ENCODE peak calls at places on chromosomes 13 and 19, in eight cellular contexts. R, Z, C, X, W, N, Y and O are unnamed samples.

GRCh38 chr13:29193083-29193482 is 372.9 kb downstream of the MTUS2 start:
- DNase-seq in R (no peak), Z (no peak), C (no peak), X (no peak), W (no peak), N (no peak), Y (no peak), O (no peak)

GRCh38 chr19:45976180-45976579 is 2.5 kb upstream of the NOVA2 start:
- DNase-seq in R (no peak), Z (no peak), C (no peak), X (no peak), W (no peak), N (no peak), Y (no peak), O (no peak)

GRCh38 chr19:8252922-8253589 is 43.9 kb downstream of the CERS4 start:
- DNase-seq in R (peak), Z (peak), C (peak), X (peak), W (peak), N (peak), Y (peak), O (peak)

GRCh38 chr13:72126424-72126823 is 259.4 kb upstream of the DACH1 start:
- DNase-seq in R (no peak), Z (no peak), C (peak), X (no peak), W (no peak), N (no peak), Y (no peak), O (no peak)

GRCh38 chr13:87172166-87172825 is 498.9 kb upstream of the SLITRK5 start:
- DNase-seq in R (no peak), Z (no peak), C (no peak), X (no peak), W (no peak), N (no peak), Y (no peak), O (no peak)

GRCh38 chr13:110712849-110713641 is 455 bp upstream of the ING1 start:
- DNase-seq in R (peak), Z (peak), C (peak), X (peak), W (peak), N (peak), Y (peak), O (peak)

GRCh38 chr19:44662686-44663085 is 8.6 kb upstream of the CEACAM19 start:
- DNase-seq in R (no peak), Z (no peak), C (peak), X (no peak), W (peak), N (no peak), Y (no peak), O (no peak)

GRCh38 chr19:8585894-8586750 is 8.9 kb upstream of the MYO1F start:
- DNase-seq in R (peak), Z (no peak), C (no peak), X (no peak), W (peak), N (no peak), Y (peak), O (peak)

GRCh38 chr13:74732736-74733135 is 598.5 kb upstream of the KLF12 start:
- DNase-seq in R (no peak), Z (no peak), C (no peak), X (no peak), W (no peak), N (no peak), Y (no peak), O (no peak)

GRCh38 chr13:47798906-47799305 is 202.2 kb downstream of the SUCLA2 start:
- DNase-seq in R (no peak), Z (no peak), C (peak), X (no peak), W (no peak), N (no peak), Y (no peak), O (no peak)

GRCh38 chr13:27170521-27171243 is 929 bp downstream of the USP12 start:
- DNase-seq in R (peak), Z (peak), C (no peak), X (peak), W (peak), N (no peak), Y (peak), O (peak)

GRCh38 chr13:27170221-27170520 is 1.4 kb downstream of the USP12 start:
- DNase-seq in R (no peak), Z (no peak), C (peak), X (no peak), W (no peak), N (no peak), Y (peak), O (no peak)

GRCh38 chr13:27171244-27171829 is at the start of gene USP12:
- DNase-seq in R (peak), Z (no peak), C (peak), X (no peak), W (peak), N (no peak), Y (peak), O (peak)

GRCh38 chr13:27172495-27172842 is 858 bp upstream of the USP12 start:
- DNase-seq in R (no peak), Z (no peak), C (no peak), X (no peak), W (peak), N (no peak), Y (peak), O (no peak)

DNA sequence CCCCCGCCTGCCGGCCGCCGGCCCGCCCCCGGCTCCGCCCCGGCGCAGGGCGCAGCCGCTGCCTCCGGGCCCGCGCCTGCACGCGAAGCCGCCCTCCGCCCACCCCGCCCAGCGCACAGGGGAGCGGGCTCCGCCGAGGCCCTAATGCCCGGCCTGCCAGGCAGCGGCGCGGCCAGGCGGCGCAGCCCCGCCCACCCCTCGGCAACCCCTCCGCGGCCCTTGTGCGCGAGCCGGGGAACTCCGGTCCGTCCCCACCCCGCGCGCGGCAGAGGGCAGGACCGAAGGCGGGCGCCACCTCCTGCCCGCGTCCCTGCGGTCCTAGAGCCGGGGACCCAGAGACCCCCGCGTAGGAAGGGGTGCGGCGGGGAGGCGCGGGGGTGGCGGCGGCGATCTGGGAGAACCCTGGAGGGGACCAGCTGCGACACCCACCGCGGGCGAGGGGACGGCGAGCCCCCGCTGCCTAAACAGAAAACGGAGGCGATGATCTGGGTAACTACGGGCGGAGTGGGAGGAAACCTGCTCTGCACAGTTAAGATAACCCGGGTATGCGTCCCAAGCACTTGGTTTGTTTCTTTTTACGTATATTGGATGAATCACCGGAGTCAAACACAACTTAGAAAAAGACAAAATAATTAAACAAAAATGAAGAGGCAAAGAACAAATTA is 351 bp upstream of the USP12 start:
- DNase-seq in R (peak), Z (peak), C (peak), X (peak), W (peak), N (no peak), Y (peak), O (peak)
- TF ChIP-seq CTCF in R (no peak), Z (no peak), C (no peak), X (no peak), W (no peak), N (no peak), Y (peak), O (no peak)

GRCh38 chr19:43594710-43595604 is 977 bp downstream of the IRGQ start:
- DNase-seq in R (peak), Z (peak), C (peak), X (peak), W (peak), N (no peak), Y (peak), O (peak)

GRCh38 chr19:43594081-43594697 is 1.7 kb downstream of the IRGQ start:
- DNase-seq in R (no peak), Z (no peak), C (no peak), X (no peak), W (no peak), N (no peak), Y (no peak), O (no peak)

GRCh38 chr19:43595605-43595998 is 332 bp downstream of the IRGQ start:
- DNase-seq in R (no peak), Z (no peak), C (no peak), X (no peak), W (no peak), N (no peak), Y (no peak), O (no peak)

GRCh38 chr19:43596842-43597461 is 557 bp downstream of the ZNF576 start:
- DNase-seq in R (no peak), Z (no peak), C (no peak), X (no peak), W (no peak), N (no peak), Y (no peak), O (no peak)

DNA sequence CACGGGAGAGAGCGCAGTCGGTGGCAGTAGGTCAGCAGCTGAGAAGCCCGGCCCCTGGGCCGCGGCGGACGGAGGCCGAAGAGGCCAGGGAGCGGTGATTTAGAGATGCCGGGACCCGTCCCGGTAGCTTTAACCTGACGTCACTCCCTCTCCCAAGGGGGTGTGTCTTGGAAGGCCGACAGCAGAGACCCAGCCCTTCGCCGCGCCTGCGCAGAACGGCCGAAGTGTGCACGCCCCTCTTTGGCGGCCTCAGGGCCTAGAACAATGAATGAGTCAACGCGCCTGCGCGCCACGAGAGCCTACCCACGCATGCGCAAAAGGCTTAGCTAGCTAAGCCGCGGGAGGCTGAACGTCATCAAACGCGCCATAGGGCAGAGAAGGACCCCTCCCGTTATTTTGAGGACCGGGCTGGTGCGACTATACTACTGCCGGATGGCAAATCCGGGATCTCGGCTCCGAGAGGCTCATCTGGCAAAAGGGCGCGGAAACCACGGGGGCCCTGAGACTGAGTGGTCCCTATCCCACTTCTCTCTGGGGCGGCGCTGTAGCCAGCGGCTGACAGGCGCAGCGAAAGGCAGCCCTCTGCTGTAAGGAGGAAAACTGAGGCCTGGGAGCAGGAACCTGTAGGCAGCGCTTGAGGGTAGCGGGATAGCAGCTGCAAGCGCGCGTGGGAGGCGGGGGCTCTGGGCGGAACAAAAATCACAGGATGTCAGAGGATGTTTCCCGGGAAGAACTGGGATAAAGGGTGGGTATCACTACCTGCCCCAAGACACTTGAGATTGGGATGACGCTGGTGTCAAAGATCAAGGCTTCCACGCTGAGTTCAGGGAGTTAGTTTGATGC is at the start of the genes IRGQ and ZNF576:
- DNase-seq in R (peak), Z (peak), C (peak), X (peak), W (peak), N (peak), Y (peak), O (peak)
- TF ChIP-seq CTCF in R (no peak), Z (no peak), C (no peak), X (no peak), W (no peak), N (no peak), Y (peak), O (no peak)

DNA sequence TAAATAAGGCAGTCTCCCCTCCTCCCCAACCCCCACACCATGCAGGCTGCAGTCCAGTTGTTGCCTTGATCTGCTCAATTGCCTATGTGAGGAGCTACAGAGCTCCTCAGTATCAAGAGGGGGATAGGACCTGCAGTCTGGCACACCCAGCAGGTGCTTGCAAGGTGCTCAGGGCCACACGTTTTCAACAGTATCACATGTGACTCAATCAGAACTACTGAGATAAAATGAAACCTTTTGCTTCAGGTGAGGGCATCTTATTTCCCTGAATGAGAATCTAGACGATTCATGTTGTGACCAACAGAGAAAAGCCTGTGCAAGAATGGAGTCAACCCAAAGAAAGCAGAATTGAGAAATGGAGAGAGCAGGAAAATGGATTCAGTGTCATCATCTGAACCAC is 23.5 kb upstream of the LRCH1 start:
- DNase-seq in R (no peak), Z (no peak), C (no peak), X (no peak), W (no peak), N (no peak), Y (no peak), O (no peak)
- TF ChIP-seq CTCF in R (no peak), Z (no peak), C (no peak), X (no peak), W (no peak), N (no peak), Y (no peak), O (no peak)

GRCh38 chr19:18287836-18288772 is 6.7 kb upstream of the JUND start:
- DNase-seq in R (peak), Z (no peak), C (no peak), X (no peak), W (no peak), N (no peak), Y (no peak), O (no peak)
- TF ChIP-seq CTCF in R (no peak), Z (no peak), C (no peak), X (no peak), W (no peak), N (peak), Y (no peak), O (no peak)

DNA sequence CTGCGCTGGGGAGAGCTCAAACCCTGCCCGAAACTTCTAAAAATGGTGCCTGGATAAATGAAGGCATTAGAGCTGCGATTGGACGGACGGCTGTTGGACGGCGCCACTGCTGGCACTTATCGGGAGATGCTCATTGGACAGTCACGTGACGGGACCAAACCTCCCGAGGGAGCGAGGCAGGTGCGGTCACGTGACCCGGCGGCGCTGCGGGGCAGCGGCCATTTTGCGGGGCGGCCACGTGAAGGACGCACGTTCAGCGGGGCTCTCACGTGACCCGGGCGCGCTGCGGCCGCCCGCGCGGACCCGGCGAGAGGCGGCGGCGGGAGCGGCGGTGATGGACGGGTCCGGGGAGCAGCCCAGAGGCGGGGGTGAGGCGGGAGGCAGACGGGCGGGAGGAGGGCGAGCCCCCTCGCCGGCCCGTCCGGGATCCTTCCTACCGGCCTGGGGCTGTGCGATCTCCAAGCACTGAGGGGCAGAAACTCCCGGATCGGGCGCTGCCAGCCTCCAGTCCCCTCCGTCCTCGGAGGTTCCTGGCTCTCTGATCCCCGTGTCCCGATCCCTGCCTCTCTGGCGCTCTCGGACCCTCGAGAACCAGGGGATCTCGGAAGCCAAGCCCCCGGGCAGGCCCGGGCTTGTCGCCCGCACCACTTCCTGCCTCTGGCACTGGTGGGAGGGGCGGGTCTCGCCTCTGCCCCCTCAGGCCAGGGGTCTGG is at the start of gene BAX:
- DNase-seq in R (peak), Z (peak), C (peak), X (peak), W (peak), N (peak), Y (peak), O (peak)
- TF ChIP-seq CTCF in R (no peak), Z (no peak), C (no peak), X (no peak), W (no peak), N (no peak), Y (no peak), O (no peak)

DNA sequence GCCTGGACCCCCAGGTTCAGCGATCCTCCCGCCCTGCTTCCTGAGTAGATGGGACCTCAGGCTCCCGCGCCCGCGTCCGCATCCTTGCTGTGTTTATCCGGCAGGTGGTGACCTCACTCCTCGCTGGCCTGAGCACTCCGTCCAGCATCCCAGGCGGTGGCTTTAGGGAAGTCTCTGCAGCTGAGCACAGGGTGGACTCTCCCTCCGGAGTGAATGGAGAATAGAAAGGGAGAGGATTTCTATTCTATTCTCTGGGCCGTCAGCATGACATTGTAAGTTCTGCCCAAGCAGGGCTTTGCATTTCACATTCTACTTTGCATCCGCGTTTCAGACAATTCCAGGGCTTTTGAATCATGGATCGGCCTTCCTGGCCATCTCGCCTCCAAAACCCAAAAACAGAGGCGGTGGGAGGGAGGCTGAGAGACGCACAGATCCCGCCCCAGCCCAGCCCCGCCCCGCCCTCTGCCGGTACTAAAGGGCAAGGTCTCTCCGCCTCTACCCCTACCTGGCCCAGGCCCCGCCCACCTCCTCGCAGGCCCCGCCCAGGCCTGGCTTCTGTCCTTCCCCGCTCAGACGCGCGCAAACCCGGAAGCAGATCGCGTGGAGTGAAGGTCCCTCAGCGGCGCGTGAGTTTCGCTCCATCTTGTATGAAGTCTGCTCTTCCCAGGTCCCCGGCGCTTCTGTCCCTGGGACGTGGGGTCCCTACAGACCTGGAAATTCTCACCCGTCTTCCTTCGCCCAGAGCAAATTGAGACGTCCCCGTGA is at the start of gene ZNF525:
- DNase-seq in R (peak), Z (peak), C (peak), X (peak), W (peak), N (peak), Y (peak), O (peak)
- TF ChIP-seq CTCF in R (peak), Z (peak), C (no peak), X (no peak), W (no peak), N (no peak), Y (peak), O (peak)